ENCODE peak calls at places on chromosomes 3 and 15, in ten cellular contexts. A, M, D, K, J, T, U, H, Y and R are unnamed samples.

GRCh38 chr3:134373278-134373941 is 837 bp downstream of the AMOTL2 start:
- DNase-seq in A (peak; percentile 70), M (peak; percentile 90), D (peak; percentile 84), K (peak; percentile 73), J (peak; percentile 89), T (peak; percentile 89), U (peak; percentile 81), H (peak; percentile 93), Y (peak; percentile 96), R (peak; percentile 97)

GRCh38 chr15:96028620-96029019 is 301.9 kb upstream of the NR2F2 start:
- DNase-seq in A (no peak), M (no peak), D (no peak), K (no peak), J (no peak), T (no peak), U (no peak), H (no peak), Y (no peak), R (no peak)

GRCh38 chr3:126753191-126754160 is 49.4 kb downstream of the CHCHD6 start:
- DNase-seq in A (no peak), M (no peak), D (no peak), K (no peak), J (no peak), T (peak; percentile 63), U (no peak), H (peak; percentile 35), Y (peak; percentile 73), R (no peak)

GRCh38 chr3:14200276-14200675 is 21.7 kb downstream of the LSM3 start:
- DNase-seq in A (no peak), M (no peak), D (no peak), K (no peak), J (no peak), T (peak; percentile 40), U (no peak), H (no peak), Y (no peak), R (no peak)

GRCh38 chr3:129560931-129561594 is 18.1 kb downstream of the H1-8 start:
- DNase-seq in A (peak; percentile 92), M (peak; percentile 89), D (no peak), K (peak; percentile 10), J (peak; percentile 89), T (peak; percentile 76), U (peak; percentile 33), H (peak; percentile 93), Y (peak; percentile 92), R (no peak)

GRCh38 chr3:48034000-48034516 is 17.8 kb upstream of the MAP4 start:
- DNase-seq in A (peak; percentile 35), M (no peak), D (peak; percentile 97), K (peak; percentile 76), J (no peak), T (peak; percentile 86), U (no peak), H (peak; percentile 57), Y (peak; percentile 93), R (no peak)

GRCh38 chr15:78390823-78391222 is 47.2 kb upstream of the IREB2 start:
- DNase-seq in A (no peak), M (no peak), D (no peak), K (no peak), J (no peak), T (no peak), U (no peak), H (no peak), Y (no peak), R (no peak)

GRCh38 chr15:29711531-29711930 is 110.7 kb downstream of the TJP1 start:
- DNase-seq in A (no peak), M (no peak), D (no peak), K (no peak), J (no peak), T (no peak), U (no peak), H (no peak), Y (peak; percentile 81), R (no peak)

GRCh38 chr3:52222319-52223221 is 2.9 kb downstream of the TLR9 start:
- DNase-seq in A (no peak), M (no peak), D (no peak), K (no peak), J (no peak), T (no peak), U (no peak), H (no peak), Y (no peak), R (no peak)

GRCh38 chr15:77276943-77277342 is 143.0 kb downstream of the PEAK1 start:
- DNase-seq in A (no peak), M (no peak), D (no peak), K (no peak), J (no peak), T (no peak), U (no peak), H (no peak), Y (no peak), R (no peak)

GRCh38 chr3:33201195-33201594 is 17.4 kb downstream of the SUSD5 start:
- DNase-seq in A (no peak), M (no peak), D (no peak), K (no peak), J (no peak), T (no peak), U (no peak), H (no peak), Y (no peak), R (no peak)

GRCh38 chr3:15804553-15805095 is 6.8 kb upstream of the ANKRD28 start:
- DNase-seq in A (no peak), M (no peak), D (no peak), K (no peak), J (no peak), T (no peak), U (no peak), H (no peak), Y (peak; percentile 12), R (no peak)

GRCh38 chr3:146160964-146161724 is at the start of gene PLOD2:
- DNase-seq in A (peak; percentile 42), M (peak; percentile 90), D (peak; percentile 87), K (peak; percentile 70), J (peak; percentile 78), T (peak; percentile 92), U (peak; percentile 80), H (peak; percentile 86), Y (peak; percentile 93), R (peak; percentile 89)

GRCh38 chr15:81182746-81183402 is 13.8 kb upstream of the IL16 start:
- DNase-seq in A (no peak), M (no peak), D (no peak), K (no peak), J (no peak), T (no peak), U (no peak), H (peak; percentile 47), Y (no peak), R (peak; percentile 18)

GRCh38 chr3:186509423-186509822 is 34.8 kb downstream of the CRYGS start:
- DNase-seq in A (no peak), M (no peak), D (no peak), K (no peak), J (no peak), T (no peak), U (no peak), H (no peak), Y (no peak), R (no peak)

GRCh38 chr3:43632269-43632733 is 10.5 kb upstream of the ANO10 start:
- DNase-seq in A (peak; percentile 63), M (no peak), D (peak; percentile 99), K (peak; percentile 48), J (no peak), T (peak; percentile 90), U (no peak), H (peak; percentile 74), Y (peak; percentile 58), R (no peak)

GRCh38 chr3:30318110-30318509 is 288.3 kb upstream of the TGFBR2 start:
- DNase-seq in A (no peak), M (no peak), D (no peak), K (no peak), J (no peak), T (no peak), U (no peak), H (no peak), Y (no peak), R (no peak)

GRCh38 chr3:115359507-115359906 is 212.4 kb upstream of the ZBTB20 start:
- DNase-seq in A (no peak), M (no peak), D (peak; percentile 34), K (no peak), J (no peak), T (peak; percentile 23), U (no peak), H (peak; percentile 52), Y (peak; percentile 27), R (no peak)

GRCh38 chr3:10195692-10196091 is 31.0 kb downstream of the IRAK2 start:
- DNase-seq in A (no peak), M (peak; percentile 57), D (no peak), K (no peak), J (no peak), T (no peak), U (no peak), H (no peak), Y (no peak), R (no peak)

GRCh38 chr3:10335871-10336622 is 15.1 kb upstream of the SEC13 start:
- DNase-seq in A (no peak), M (no peak), D (no peak), K (no peak), J (no peak), T (no peak), U (no peak), H (no peak), Y (no peak), R (no peak)